ENCODE peak calls at places on chromosomes 13 and 19, in six cellular contexts. K, L, G, A, T and X are unnamed samples.

GRCh38 chr13:42750858-42751257 is 30.5 kb upstream of the FAM216B start:
- DNase-seq in A (no peak), L (no peak), T (no peak), G (no peak), K (no peak), X (no peak)

GRCh38 chr13:65677906-65678305 is 1552.2 kb downstream of the PCDH9 start:
- DNase-seq in K (peak; percentile 18), L (no peak), G (no peak), T (no peak), A (no peak), X (no peak)

GRCh38 chr19:56253737-56254136 is 18.8 kb upstream of the EDDM13 start:
- DNase-seq in T (no peak), G (no peak), A (peak; percentile 37), K (peak; percentile 82), L (no peak), X (peak; percentile 60)

GRCh38 chr13:112200200-112200599 is 133.3 kb downstream of the SOX1 start:
- DNase-seq in G (no peak), L (no peak), T (no peak), A (no peak), K (no peak), X (no peak)

GRCh38 chr19:33280351-33280921 is 21.9 kb downstream of the CEBPA start:
- DNase-seq in L (no peak), G (no peak), K (no peak), T (no peak), A (no peak), X (no peak)

GRCh38 chr19:16366433-16367268 is 42.0 kb downstream of the KLF2 start:
- DNase-seq in L (no peak), T (no peak), K (no peak), A (no peak), G (no peak), X (no peak)

GRCh38 chr19:15869109-15869555 is 28.7 kb downstream of the CYP4F2 start:
- DNase-seq in G (peak; percentile 19), K (peak; percentile 10), A (peak; percentile 58), L (peak; percentile 45), T (peak; percentile 6), X (peak; percentile 80)

GRCh38 chr19:10104665-10105221 is 1.4 kb upstream of the PPAN start:
- DNase-seq in G (no peak), L (no peak), K (no peak), A (peak; percentile 76), T (no peak), X (no peak)

GRCh38 chr13:55528434-55528833 is 1612.3 kb upstream of the PRR20A start:
- DNase-seq in L (no peak), G (no peak), A (no peak), T (no peak), K (no peak), X (no peak)

GRCh38 chr13:85241045-85241444 is 558.2 kb downstream of the SLITRK6 start:
- DNase-seq in K (peak; percentile 64), A (no peak), G (no peak), T (no peak), L (no peak), X (no peak)

GRCh38 chr19:50720921-50721291 is 1.3 kb upstream of the SHANK1 start:
- DNase-seq in L (no peak), G (no peak), K (no peak), A (no peak), T (no peak), X (no peak)

GRCh38 chr13:35499131-35500051 is 22.9 kb upstream of the MAB21L1 start:
- DNase-seq in A (no peak), G (no peak), K (no peak), L (no peak), T (peak; percentile 46), X (no peak)

GRCh38 chr19:8663920-8664670 is 33.7 kb downstream of the NFILZ start:
- DNase-seq in G (no peak), K (no peak), T (no peak), A (no peak), L (no peak), X (no peak)

GRCh38 chr19:33580645-33581037 is 41.1 kb upstream of the CHST8 start:
- DNase-seq in A (no peak), G (no peak), L (no peak), K (no peak), T (no peak), X (no peak)

GRCh38 chr19:48752511-48753365 is at the start of gene FUT1:
- DNase-seq in A (peak; percentile 82), L (peak; percentile 97), K (no peak), T (peak; percentile 83), G (no peak), X (peak; percentile 81)

GRCh38 chr13:49836516-49836915 is 44.0 kb upstream of the KPNA3 start:
- DNase-seq in G (no peak), T (no peak), L (peak; percentile 77), K (no peak), A (no peak), X (no peak)

GRCh38 chr13:30429721-30430694 is 7.7 kb downstream of the UBE2L5 start:
- DNase-seq in A (no peak), T (no peak), L (no peak), G (peak; percentile 65), K (peak; percentile 85), X (no peak)

GRCh38 chr13:42110410-42111155 is 62.1 kb downstream of the DGKH start:
- DNase-seq in L (no peak), K (peak; percentile 92), G (peak; percentile 32), T (peak; percentile 19), A (peak; percentile 71), X (peak; percentile 54)

GRCh38 chr19:6768236-6768785 is 1.1 kb upstream of the SH2D3A start:
- DNase-seq in A (no peak), G (no peak), L (no peak), K (no peak), T (no peak), X (no peak)

GRCh38 chr13:21853779-21854178 is 182.9 kb downstream of the FGF9 start:
- DNase-seq in K (no peak), A (no peak), G (no peak), T (no peak), L (no peak), X (no peak)
- H3K4me3 ChIP-seq in K (no peak overlapping the region), A (no peak overlapping the region), G (no peak overlapping the region), T (no peak overlapping the region), L (no peak overlapping the region), X (no peak overlapping the region)

DNA sequence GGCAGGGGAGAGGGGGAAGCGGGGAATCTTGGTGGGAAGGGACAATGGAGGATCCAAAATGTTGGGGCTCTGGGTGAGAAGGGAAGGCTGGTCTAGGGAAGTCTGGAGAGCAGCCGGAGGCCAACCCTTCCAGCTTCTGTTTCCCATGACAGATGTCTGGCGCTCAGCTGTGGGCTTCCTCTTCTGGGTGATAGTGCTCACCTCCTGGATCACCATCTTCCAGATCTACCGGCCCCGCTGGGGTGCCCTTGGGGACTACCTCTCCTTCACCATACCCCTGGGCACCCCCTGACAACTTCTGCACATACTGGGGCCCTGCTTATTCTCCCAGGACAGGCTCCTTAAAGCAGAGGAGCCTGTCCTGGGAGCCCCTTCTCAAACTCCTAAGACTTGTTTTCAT is 1.1 kb downstream of the PSENEN start:
- DNase-seq in A (no peak), K (no peak), L (no peak), T (no peak), G (no peak), X (no peak)
- H3K4me3 ChIP-seq in A (peak overlapping the region; percentile 77), K (peak overlapping the region; percentile 92), L (no peak overlapping the region), T (peak overlapping the region; percentile 94), G (peak overlapping the region; percentile 92), X (peak overlapping the region; percentile 98)

GRCh38 chr13:52847682-52848432 is 583 bp downstream of the PCDH8 start:
- DNase-seq in T (no peak), A (no peak), K (no peak), L (no peak), G (no peak), X (no peak)
- H3K4me3 ChIP-seq in T (peak overlapping the region; percentile 38), A (no peak overlapping the region), K (no peak overlapping the region), L (no peak overlapping the region), G (no peak overlapping the region), X (no peak overlapping the region)

GRCh38 chr13:110699148-110700145 is 6.5 kb downstream of the CARS2 start:
- DNase-seq in K (no peak), G (no peak), L (no peak), T (no peak), A (no peak), X (no peak)
- H3K4me3 ChIP-seq in K (no peak overlapping the region), G (no peak overlapping the region), L (no peak overlapping the region), T (no peak overlapping the region), A (no peak overlapping the region), X (no peak overlapping the region)

GRCh38 chr19:39499932-39500331 is 1.2 kb downstream of the DLL3 start:
- DNase-seq in K (no peak), G (no peak), L (no peak), T (no peak), A (no peak), X (no peak)

GRCh38 chr19:39499082-39499642 is 415 bp downstream of the DLL3 start:
- DNase-seq in A (no peak), G (no peak), T (no peak), L (no peak), K (no peak), X (no peak)

GRCh38 chr19:39500543-39500942 is 1.8 kb downstream of the DLL3 start:
- DNase-seq in L (no peak), T (no peak), G (no peak), A (no peak), K (no peak), X (no peak)

GRCh38 chr19:39497850-39498261 is 891 bp upstream of the DLL3 start:
- DNase-seq in L (peak; percentile 71), K (peak; percentile 29), T (no peak), A (peak; percentile 6), G (no peak), X (no peak)

DNA sequence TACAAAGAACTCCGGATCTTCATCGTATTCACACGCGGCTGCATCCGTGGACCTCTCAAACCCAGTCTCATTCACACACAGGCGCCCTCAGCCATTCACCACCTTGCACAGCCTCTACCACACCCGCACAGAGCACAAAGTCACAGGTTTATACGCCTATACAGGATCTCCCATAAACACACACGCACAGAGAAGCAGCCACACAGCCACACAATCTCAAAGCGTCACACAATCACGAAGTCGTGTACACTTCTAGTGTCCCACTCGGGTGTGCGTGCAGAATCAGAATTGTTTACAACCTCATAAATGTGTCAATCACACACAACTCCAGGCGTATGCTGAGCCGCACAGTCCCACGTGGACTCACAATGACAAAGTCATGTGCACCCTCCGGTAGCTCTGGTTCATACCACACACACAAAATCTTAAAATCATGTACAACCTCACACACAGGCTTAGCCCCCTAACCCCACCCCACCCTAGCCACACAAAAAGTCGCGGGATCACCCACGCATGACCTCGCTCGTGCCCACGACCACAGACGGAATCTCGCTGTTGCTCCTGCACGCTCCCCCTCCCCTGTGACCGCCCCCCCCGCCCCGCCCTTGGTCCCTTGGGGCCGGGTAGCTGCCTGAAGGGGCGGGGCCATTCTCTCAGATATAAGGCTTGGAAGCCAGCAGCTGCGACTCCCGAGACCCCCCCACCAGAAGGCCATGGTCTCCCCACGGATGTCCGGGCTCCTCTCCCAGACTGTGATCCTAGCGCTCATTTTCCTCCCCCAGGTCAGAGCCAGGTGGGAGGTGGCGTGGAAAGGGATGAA is at the start of gene DLL3:
- DNase-seq in T (no peak), K (peak; percentile 10), G (no peak), A (peak; percentile 18), L (no peak), X (no peak)
- H3K4me3 ChIP-seq in T (no peak within 1 kb of the TSS), K (peak within 1 kb of the TSS; percentile 27), G (no peak within 1 kb of the TSS), A (no peak within 1 kb of the TSS), L (peak within 1 kb of the TSS; percentile 35), X (no peak within 1 kb of the TSS)

GRCh38 chr19:694481-695349 is 537 bp downstream of the PRSS57 start:
- DNase-seq in G (no peak), A (no peak), T (no peak), L (no peak), K (no peak), X (no peak)

GRCh38 chr19:690203-690602 is 5.0 kb downstream of the PRSS57 start:
- DNase-seq in K (no peak), T (no peak), L (no peak), A (no peak), G (no peak), X (no peak)

GRCh38 chr19:695350-695949 is at the start of gene PRSS57:
- DNase-seq in T (no peak), L (no peak), K (no peak), G (no peak), A (no peak), X (no peak)
- H3K4me3 ChIP-seq in T (no peak within 1 kb of the TSS), L (no peak within 1 kb of the TSS), K (no peak within 1 kb of the TSS), G (no peak within 1 kb of the TSS), A (no peak within 1 kb of the TSS), X (no peak within 1 kb of the TSS)